ENCODE peak calls at places on chromosomes 3 and 15, in nine cellular contexts. X is spleen, I is WTC11, S is stomach, H is AG04450, L is GM20000, Q is B cell, B is right atrium auricular region, U is sigmoid colon. K is an unnamed sample.

GRCh38 chr3:150129181-150129580 is 158.5 kb upstream of the PFN2 start:
- DNase-seq in I (no peak), H (no peak), U (no peak), L (no peak), B (no peak), S (no peak), X (no peak), Q (no peak), K (no peak)

GRCh38 chr3:182323126-182323727 is 470.1 kb upstream of the ATP11B start:
- DNase-seq in L (no peak), H (no peak), I (no peak), Q (no peak), B (no peak), U (no peak), S (no peak), X (no peak), K (no peak)

GRCh38 chr3:66603161-66603611 is 102.4 kb upstream of the LRIG1 start:
- DNase-seq in Q (no peak), I (no peak), H (no peak), S (no peak), X (no peak), L (no peak), B (no peak), U (no peak), K (no peak)

GRCh38 chr3:182182531-182182968 is 470.8 kb downstream of the SOX2 start:
- DNase-seq in I (no peak), L (no peak), H (no peak), S (no peak), B (no peak), U (no peak), X (no peak), Q (no peak), K (no peak)

GRCh38 chr3:30751610-30752299 is 142.7 kb downstream of the GADL1 start:
- DNase-seq in B (no peak), L (peak; percentile 19), I (peak; percentile 54), U (no peak), H (no peak), Q (peak; percentile 51), S (peak; percentile 27), X (peak; percentile 58), K (no peak)

GRCh38 chr3:152834354-152835310 is at the start of gene P2RY1:
- DNase-seq in Q (peak; percentile 24), B (peak; percentile 64), H (no peak), I (peak; percentile 90), X (peak; percentile 87), L (peak; percentile 77), U (peak; percentile 84), S (peak; percentile 50), K (peak; percentile 65)

GRCh38 chr3:65356331-65357286 is 668.8 kb upstream of the ADAMTS9 start:
- DNase-seq in B (no peak), L (no peak), S (no peak), Q (no peak), X (no peak), U (no peak), I (peak; percentile 83), H (no peak), K (no peak)

GRCh38 chr15:68623301-68623892 is 44.6 kb downstream of the CORO2B start:
- DNase-seq in Q (no peak), S (no peak), I (no peak), B (no peak), X (no peak), L (no peak), U (no peak), H (no peak), K (no peak)

GRCh38 chr3:119600732-119601131 is 3.0 kb downstream of the PLA1A start:
- DNase-seq in L (peak; percentile 67), H (no peak), Q (peak; percentile 44), X (peak; percentile 79), I (peak; percentile 71), S (no peak), U (no peak), B (no peak), K (peak; percentile 67)

GRCh38 chr3:6250167-6250566 is 610.7 kb upstream of the GRM7 start:
- DNase-seq in U (no peak), H (no peak), I (no peak), L (peak; percentile 55), B (no peak), S (no peak), X (no peak), Q (peak; percentile 58), K (no peak)

GRCh38 chr3:16350041-16350952 is 85.3 kb downstream of the OXNAD1 start:
- DNase-seq in X (no peak), H (peak; percentile 58), Q (no peak), S (no peak), U (no peak), L (no peak), I (no peak), B (no peak), K (no peak)

GRCh38 chr3:179653106-179653776 is 401 bp downstream of the USP13 start:
- DNase-seq in L (peak; percentile 73), U (peak; percentile 88), Q (peak; percentile 66), I (peak; percentile 75), H (peak; percentile 61), X (peak; percentile 92), S (peak; percentile 60), B (peak; percentile 79), K (peak; percentile 25)

GRCh38 chr3:106337116-106337515 is 468.3 kb upstream of the CBLB start:
- DNase-seq in H (no peak), S (no peak), B (no peak), I (no peak), U (no peak), L (no peak), X (no peak), Q (no peak), K (no peak)

GRCh38 chr15:25805006-25805405 is 58.1 kb downstream of the ATP10A start:
- DNase-seq in B (no peak), L (no peak), X (no peak), S (no peak), Q (no peak), I (no peak), U (no peak), H (no peak), K (no peak)

GRCh38 chr3:6120786-6121185 is 740.1 kb upstream of the GRM7 start:
- DNase-seq in X (no peak), S (no peak), Q (no peak), L (no peak), I (no peak), H (no peak), B (no peak), U (no peak), K (no peak)

GRCh38 chr3:123287962-123288302 is 86.2 kb downstream of the SEC22A start:
- DNase-seq in S (no peak), U (no peak), X (no peak), L (no peak), B (peak; percentile 44), Q (no peak), H (no peak), I (no peak), K (no peak)

GRCh38 chr3:119352235-119352634 is 58.1 kb downstream of the ARHGAP31 start:
- DNase-seq in I (no peak), B (no peak), S (no peak), X (no peak), H (no peak), Q (peak; percentile 57), U (no peak), L (peak; percentile 55), K (peak; percentile 86)

GRCh38 chr3:72492240-72492639 is 356.0 kb downstream of the SHQ1 start:
- DNase-seq in X (no peak), L (no peak), I (no peak), S (no peak), H (peak; percentile 71), U (peak; percentile 72), Q (no peak), B (peak; percentile 80), K (no peak)

DNA sequence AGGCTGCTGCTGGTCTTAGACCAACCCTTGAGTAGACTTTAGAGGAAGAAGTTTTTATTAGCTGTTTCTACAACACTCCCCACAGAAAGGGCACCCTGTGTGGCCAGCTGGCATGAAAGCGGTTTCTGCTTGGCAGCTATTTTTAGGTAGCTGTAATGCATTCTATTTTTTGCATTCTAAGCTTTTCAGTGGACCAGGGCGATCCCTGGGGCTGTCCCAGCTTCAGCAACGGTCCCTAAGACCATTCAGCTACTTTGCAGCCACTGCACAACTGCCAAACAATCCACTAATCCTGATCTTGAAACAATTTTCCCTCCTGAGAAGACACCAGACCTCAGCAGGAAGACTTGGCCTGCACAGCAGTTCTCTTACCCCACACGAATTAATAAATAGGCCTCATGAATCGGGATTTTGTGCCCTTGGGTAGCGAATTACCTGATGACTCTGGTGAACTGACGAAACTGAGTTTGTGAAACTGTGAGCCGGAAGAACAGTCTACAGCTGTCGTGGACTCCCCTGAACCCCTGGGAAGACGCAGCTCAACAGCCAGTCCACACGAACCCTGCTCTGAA is 14.6 kb upstream of the TFRC start:
- DNase-seq in Q (peak; percentile 44), U (peak; percentile 77), B (no peak), H (no peak), L (peak; percentile 68), I (no peak), S (peak; percentile 50), X (peak; percentile 78), K (no peak)
- TF ChIP-seq CTCF in Q (no peak), U (no peak), B (no peak), H (no peak), L (no peak), I (no peak), S (no peak), X (no peak), K (no peak)

DNA sequence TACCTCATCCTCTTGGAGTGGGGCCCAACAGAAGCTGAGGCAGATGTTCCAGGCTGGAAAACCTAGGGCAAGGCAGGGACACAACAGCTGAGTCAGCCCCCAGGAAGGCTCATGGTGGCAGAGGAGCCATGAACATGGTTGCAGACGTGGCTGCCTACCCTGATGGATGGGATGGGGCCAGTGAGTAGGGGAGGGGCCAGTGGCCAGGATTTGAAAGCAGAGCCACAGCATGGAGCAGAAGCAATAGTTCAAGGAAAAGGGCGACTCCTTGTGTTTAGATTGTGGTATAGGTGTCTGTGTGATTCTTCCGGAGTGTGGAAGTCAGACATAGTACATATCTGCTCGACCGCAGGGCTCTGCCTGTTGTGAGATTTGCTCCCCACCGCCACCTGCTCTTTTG is 24.2 kb downstream of the PXYLP1 start:
- DNase-seq in U (no peak), L (no peak), B (no peak), I (peak; percentile 35), X (no peak), H (no peak), Q (no peak), S (no peak), K (no peak)
- TF ChIP-seq CTCF in U (no peak), L (no peak), B (peak; percentile 42), I (no peak), X (peak; percentile 35), H (peak; percentile 16), Q (no peak), S (peak; percentile 21), K (peak; percentile 39)

DNA sequence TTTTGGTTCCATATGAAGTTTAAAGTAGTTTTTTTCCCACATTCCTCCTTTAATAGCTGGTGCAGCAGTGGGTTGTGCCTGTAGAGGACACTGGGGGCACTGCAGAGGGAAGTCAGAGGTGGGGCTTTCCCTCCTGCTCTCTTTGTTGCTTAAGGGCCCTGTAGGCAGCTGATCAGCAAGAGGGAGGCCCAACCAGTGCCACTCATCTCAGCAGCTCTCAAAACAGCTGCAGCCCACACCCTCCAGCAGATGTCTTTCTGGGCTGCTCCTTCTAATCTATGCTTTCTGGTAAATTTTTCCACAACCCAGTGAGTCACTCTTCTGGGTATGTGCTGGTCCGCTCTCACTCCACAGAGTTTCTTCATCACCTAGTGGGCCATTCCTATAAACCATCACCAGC is 263.8 kb downstream of the FEZF2 start:
- DNase-seq in L (no peak), S (no peak), B (peak; percentile 73), Q (no peak), H (peak; percentile 90), X (no peak), I (peak; percentile 38), U (no peak), K (no peak)
- TF ChIP-seq CTCF in L (no peak), S (no peak), B (peak; percentile 20), Q (no peak), H (peak; percentile 44), X (no peak), I (no peak), U (no peak), K (no peak)

GRCh38 chr15:29740692-29741311 is 81.5 kb downstream of the TJP1 start:
- DNase-seq in B (no peak), H (no peak), L (no peak), U (no peak), X (no peak), S (no peak), Q (no peak), I (no peak), K (no peak)
- TF ChIP-seq CTCF in B (no peak), H (peak; percentile 11), L (peak; percentile 9), U (no peak), X (no peak), S (no peak), Q (peak; percentile 12), I (no peak), K (peak; percentile 51)